ENCODE peak calls at places on chromosomes 16 and 17, in seven cellular contexts. Q is fibroblast of pulmonary artery, G is GM20000, K is T-helper 1 cell, R is heart right ventricle, H is spleen, J is activated T-helper 1 cell treated with Interleukin-2 at 50 U/mL for 16 hours. N is an unnamed sample.

GRCh38 chr16:31475949-31476304 is 4.0 kb downstream of the TGFB1I1 start:
- DNase-seq in J (no peak), K (no peak), R (no peak), Q (no peak), G (no peak), H (peak; percentile 78), N (no peak)

GRCh38 chr17:29383687-29384086 is 6.5 kb upstream of the TAOK1 start:
- DNase-seq in J (no peak), G (no peak), R (no peak), H (no peak), K (no peak), Q (no peak), N (no peak)

GRCh38 chr16:56409195-56409594 is 16.1 kb downstream of the AMFR start:
- DNase-seq in H (no peak), Q (peak; percentile 65), K (no peak), R (no peak), G (no peak), J (no peak), N (no peak)

GRCh38 chr16:52709286-52709685 is 162.3 kb upstream of the TOX3 start:
- DNase-seq in Q (no peak), J (no peak), H (no peak), K (no peak), G (no peak), R (no peak), N (no peak)

GRCh38 chr17:18860161-18860972 is 2.4 kb downstream of the PRPSAP2 start:
- DNase-seq in G (peak; percentile 74), J (no peak), Q (no peak), K (no peak), H (no peak), R (no peak), N (no peak)

GRCh38 chr17:72287586-72287985 is 166.8 kb downstream of the SOX9 start:
- DNase-seq in H (no peak), Q (no peak), J (no peak), K (no peak), R (no peak), G (no peak), N (no peak)

GRCh38 chr17:52159810-52160578 is 1.5 kb upstream of the CA10 start:
- DNase-seq in G (peak; percentile 15), R (no peak), Q (no peak), H (no peak), K (no peak), J (no peak), N (no peak)

GRCh38 chr17:16072031-16072430 is 72.4 kb downstream of the TTC19 start:
- DNase-seq in R (no peak), H (no peak), K (no peak), J (no peak), G (no peak), Q (no peak), N (peak; percentile 61)

GRCh38 chr17:10292057-10292931 is 80.5 kb downstream of the MYH13 start:
- DNase-seq in H (no peak), R (peak; percentile 51), K (no peak), Q (peak; percentile 77), G (peak; percentile 38), J (no peak), N (no peak)

GRCh38 chr17:69246726-69247375 is 18.2 kb upstream of the ABCA10 start:
- DNase-seq in R (no peak), Q (peak; percentile 81), G (peak; percentile 25), K (no peak), H (no peak), J (no peak), N (peak; percentile 89)

GRCh38 chr17:80034977-80035686 is 540 bp downstream of the TBC1D16 start:
- DNase-seq in R (peak; percentile 30), Q (peak; percentile 39), G (peak; percentile 62), J (peak; percentile 10), K (peak; percentile 27), H (peak; percentile 87), N (peak; percentile 55)

GRCh38 chr17:2396568-2397246 is 4.2 kb downstream of the MNT start:
- DNase-seq in J (peak; percentile 24), K (peak; percentile 30), R (peak; percentile 96), G (peak; percentile 79), Q (peak; percentile 99), H (peak; percentile 96), N (peak; percentile 53)

GRCh38 chr16:74825941-74826340 is 51.3 kb upstream of the FA2H start:
- DNase-seq in G (no peak), Q (no peak), J (no peak), H (no peak), R (no peak), K (no peak), N (no peak)

GRCh38 chr16:53999841-54000240 is 286.7 kb downstream of the IRX3 start:
- DNase-seq in Q (no peak), R (no peak), H (no peak), J (no peak), K (no peak), G (no peak), N (no peak)

GRCh38 chr17:27650836-27651235 is 19.8 kb downstream of the LGALS9 start:
- DNase-seq in R (no peak), J (no peak), K (no peak), G (no peak), Q (no peak), H (no peak), N (no peak)

GRCh38 chr16:87129771-87130170 is 187.4 kb downstream of the C16orf95 start:
- DNase-seq in R (no peak), K (no peak), G (no peak), Q (peak; percentile 40), J (no peak), H (no peak), N (no peak)

GRCh38 chr16:3509470-3509928 is 8.7 kb downstream of the CLUAP1 start:
- DNase-seq in J (peak; percentile 72), R (no peak), Q (no peak), G (no peak), K (peak; percentile 32), H (peak; percentile 84), N (no peak)

GRCh38 chr16:87344931-87345631 is 27.9 kb upstream of the C16orf95 start:
- DNase-seq in J (peak; percentile 44), K (peak; percentile 27), Q (no peak), H (no peak), R (peak; percentile 48), G (no peak), N (no peak)

GRCh38 chr17:57423541-57423940 is 167.2 kb downstream of the MSI2 start:
- DNase-seq in K (no peak), R (no peak), G (no peak), Q (no peak), H (no peak), J (no peak), N (no peak)

GRCh38 chr16:59013930-59014329 is 279.8 kb upstream of the GOT2 start:
- DNase-seq in J (no peak), K (no peak), G (no peak), R (no peak), H (no peak), Q (no peak), N (no peak)

N was measured in SK-MEL-5.